ENCODE peak calls at places on chromosomes 6 and 20, in five cellular contexts. Y is left ventricle myocardium inferior, F is heart left ventricle, E is neural progenitor cell, O is mesendoderm. K is an unnamed sample.
A peak's percentile ranks its signal among the peaks of the same experiment; 100 is the strongest.

GRCh38 chr6:17473554-17473953 is 80.2 kb downstream of the CAP2 start:
- DNase-seq in Y (no peak), F (no peak), E (no peak), O (no peak), K (no peak)

GRCh38 chr6:35139924-35140524 is 1.1 kb downstream of the TCP11 start:
- DNase-seq in Y (no peak), F (no peak), E (peak; percentile 74), O (peak; percentile 69), K (peak; percentile 55)

GRCh38 chr6:28587746-28588075 is 62.0 kb downstream of the GPX5 start:
- DNase-seq in Y (no peak), F (no peak), E (peak; percentile 37), O (no peak), K (no peak)

GRCh38 chr6:169635345-169635744 is 66.5 kb downstream of the WDR27 start:
- DNase-seq in Y (no peak), F (no peak), E (no peak), O (no peak), K (no peak)

GRCh38 chr6:45375449-45375848 is 2.3 kb downstream of the SUPT3H start:
- DNase-seq in Y (no peak), F (no peak), E (no peak), O (no peak), K (no peak)

GRCh38 chr6:125129354-125129753 is 24.2 kb upstream of the TPD52L1 start:
- DNase-seq in Y (no peak), F (no peak), E (no peak), O (no peak), K (no peak)

GRCh38 chr6:148565931-148566663 is 180.7 kb upstream of the UST start:
- DNase-seq in Y (no peak), F (no peak), E (no peak), O (no peak), K (no peak)

GRCh38 chr6:30213654-30213998 is 420 bp upstream of the TRIM26 start:
- DNase-seq in Y (no peak), F (no peak), E (no peak), O (no peak), K (no peak)

GRCh38 chr20:18190466-18191233 is 53.0 kb downstream of the KAT14 start:
- DNase-seq in Y (no peak), F (no peak), E (no peak), O (no peak), K (no peak)

GRCh38 chr6:20877008-20877937 is 343.0 kb downstream of the CDKAL1 start:
- DNase-seq in Y (no peak), F (no peak), E (no peak), O (peak; percentile 81), K (no peak)

GRCh38 chr6:12504325-12504966 is 212.1 kb upstream of the PHACTR1 start:
- DNase-seq in Y (no peak), F (no peak), E (peak; percentile 39), O (peak; percentile 70), K (no peak)

GRCh38 chr6:100628180-100628579 is 163.5 kb upstream of the SIM1 start:
- DNase-seq in Y (no peak), F (no peak), E (no peak), O (no peak), K (no peak)

DNA sequence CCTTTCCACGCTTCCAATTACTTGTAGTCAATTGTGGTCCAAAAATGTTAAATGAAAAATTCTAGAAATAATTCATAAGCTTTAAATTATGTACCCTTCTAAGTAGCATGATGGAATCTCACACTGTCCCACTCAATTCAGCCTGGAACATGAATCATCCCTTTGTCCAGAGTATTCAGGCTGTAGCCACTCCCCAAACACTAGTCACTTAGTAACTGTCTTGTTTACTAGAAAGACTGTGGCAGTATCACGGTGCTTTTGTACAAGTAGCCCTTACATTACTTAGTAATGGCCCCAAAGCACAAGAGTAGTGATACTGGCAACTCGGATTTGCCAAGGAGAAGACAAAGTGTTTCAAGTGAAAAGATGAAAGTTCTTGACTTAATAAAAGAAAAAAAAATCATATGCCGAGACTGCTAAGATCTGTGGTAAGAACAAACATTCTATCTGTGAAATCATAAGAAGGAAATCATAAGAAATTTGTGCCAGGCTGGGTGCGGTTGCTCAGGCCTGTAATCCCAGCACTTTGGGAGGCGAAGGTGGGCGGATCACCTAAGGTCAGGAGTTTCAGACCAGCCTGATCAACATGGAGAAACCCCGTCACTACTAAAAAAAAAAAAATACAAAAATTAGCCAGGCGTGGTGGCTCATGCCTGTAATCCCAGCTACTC is 168.5 kb upstream of the SIM1 start:
- DNase-seq in Y (no peak), F (no peak), E (peak; percentile 10), O (peak; percentile 69), K (no peak)
- H3K27ac ChIP-seq in Y (no peak overlapping the region), F (no peak overlapping the region), E (no peak overlapping the region), O (no peak overlapping the region), K (no peak overlapping the region)

GRCh38 chr20:4876731-4877130 is 124.6 kb downstream of the SLC23A2 start:
- DNase-seq in Y (no peak), F (no peak), E (no peak), O (no peak), K (no peak)
- H3K27ac ChIP-seq in Y (no peak overlapping the region), F (no peak overlapping the region), E (no peak overlapping the region), O (no peak overlapping the region), K (no peak overlapping the region)

DNA sequence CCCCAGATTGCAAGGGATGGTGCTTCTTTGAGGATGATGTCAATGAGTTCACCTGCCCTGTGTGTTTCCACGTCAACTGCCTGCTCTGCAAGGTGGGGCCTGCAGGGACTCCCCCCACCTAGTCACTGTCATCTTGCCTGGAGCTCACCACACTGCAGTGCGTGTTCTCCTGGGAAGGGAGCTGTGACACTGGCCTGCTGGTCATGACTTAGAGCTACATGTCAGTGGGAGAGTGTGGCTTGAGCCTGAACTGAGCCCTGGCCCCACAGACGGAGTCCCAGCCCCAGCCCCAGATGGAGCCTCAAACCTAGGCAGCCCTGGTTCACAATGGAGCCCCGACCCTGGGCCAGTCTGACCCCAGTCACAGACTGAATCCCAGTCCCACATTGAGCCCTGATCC is 19.3 kb downstream of the RBCK1 start:
- DNase-seq in Y (no peak), F (no peak), E (no peak), O (no peak), K (no peak)
- H3K27ac ChIP-seq in Y (no peak overlapping the region), F (no peak overlapping the region), E (no peak overlapping the region), O (no peak overlapping the region), K (no peak overlapping the region)

GRCh38 chr6:157879873-157880254 is 56.8 kb downstream of the SNX9 start:
- DNase-seq in Y (no peak), F (no peak), E (peak; percentile 26), O (no peak), K (peak; percentile 86)
- H3K27ac ChIP-seq in Y (no peak overlapping the region), F (no peak overlapping the region), E (peak overlapping the region; percentile 61), O (no peak overlapping the region), K (peak overlapping the region; percentile 53)

GRCh38 chr6:136112262-136112661 is 137.8 kb downstream of the MTFR2 start:
- DNase-seq in Y (no peak), F (no peak), E (no peak), O (no peak), K (no peak)
- H3K27ac ChIP-seq in Y (peak overlapping the region; percentile 86), F (no peak overlapping the region), E (no peak overlapping the region), O (no peak overlapping the region), K (no peak overlapping the region)

GRCh38 chr20:58019850-58020625 is 208.4 kb downstream of the ANKRD60 start:
- DNase-seq in Y (no peak), F (no peak), E (no peak), O (no peak), K (no peak)
- H3K27ac ChIP-seq in Y (peak overlapping the region; percentile 40), F (no peak overlapping the region), E (no peak overlapping the region), O (no peak overlapping the region), K (no peak overlapping the region)

DNA sequence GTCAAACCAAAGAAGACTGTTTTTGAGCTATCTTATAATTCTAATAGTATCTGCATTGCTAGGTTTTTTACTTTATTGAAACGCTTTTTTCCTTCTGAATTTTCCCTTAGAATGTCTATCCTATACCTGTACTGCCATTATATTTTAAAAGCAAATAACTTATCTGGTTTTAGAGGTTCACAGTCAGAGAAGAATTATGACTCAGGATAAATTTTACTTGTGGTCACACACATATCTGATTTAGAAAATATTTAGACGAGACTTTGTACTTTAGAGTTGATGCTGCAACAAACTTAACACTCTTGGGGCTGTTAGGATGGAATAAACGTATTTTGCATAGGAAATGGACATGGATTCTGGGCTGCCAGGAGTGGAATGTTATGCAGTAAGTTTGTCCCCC is 33.0 kb downstream of the LMBRD1 start:
- DNase-seq in Y (no peak), F (no peak), E (no peak), O (no peak), K (no peak)
- H3K27ac ChIP-seq in Y (no peak overlapping the region), F (no peak overlapping the region), E (no peak overlapping the region), O (no peak overlapping the region), K (no peak overlapping the region)